ENCODE peak calls at places on chromosomes 3 and 15, in seven cellular contexts. L, H, N, A, P, Y and V are unnamed samples.

GRCh38 chr3:195209836-195210551 is 61.0 kb downstream of the XXYLT1 start:
- DNase-seq in L (no peak), H (no peak), N (peak; percentile 80), A (no peak), P (no peak), Y (no peak), V (no peak)

GRCh38 chr3:25107918-25108617 is 320.0 kb upstream of the RARB start:
- DNase-seq in L (no peak), H (no peak), N (no peak), A (no peak), P (no peak), Y (no peak), V (no peak)

GRCh38 chr3:117238805-117239204 is 529.2 kb downstream of the TUSC7 start:
- DNase-seq in L (no peak), H (no peak), N (no peak), A (no peak), P (no peak), Y (no peak), V (no peak)

GRCh38 chr3:18007980-18008379 is 265.5 kb upstream of the TBC1D5 start:
- DNase-seq in L (no peak), H (no peak), N (no peak), A (no peak), P (no peak), Y (no peak), V (no peak)

GRCh38 chr3:194306109-194306686 is 44.9 kb downstream of the CPN2 start:
- DNase-seq in L (peak; percentile 32), H (no peak), N (peak; percentile 58), A (no peak), P (no peak), Y (peak; percentile 76), V (no peak)

GRCh38 chr15:29812384-29812694 is 9.9 kb downstream of the TJP1 start:
- DNase-seq in L (no peak), H (no peak), N (no peak), A (no peak), P (no peak), Y (no peak), V (no peak)

GRCh38 chr3:174477491-174477890 is 381.6 kb upstream of the NAALADL2 start:
- DNase-seq in L (no peak), H (no peak), N (no peak), A (no peak), P (no peak), Y (no peak), V (no peak)

GRCh38 chr3:191388823-191389222 is 58.5 kb upstream of the UTS2B start:
- DNase-seq in L (no peak), H (no peak), N (no peak), A (no peak), P (no peak), Y (no peak), V (no peak)

GRCh38 chr15:96462768-96463167 is 132.3 kb downstream of the NR2F2 start:
- DNase-seq in L (no peak), H (no peak), N (no peak), A (no peak), P (no peak), Y (no peak), V (no peak)

GRCh38 chr3:139122612-139123011 is 77.9 kb upstream of the PRR23C start:
- DNase-seq in L (no peak), H (no peak), N (no peak), A (no peak), P (no peak), Y (no peak), V (no peak)

GRCh38 chr3:172713316-172713715 is 2.4 kb upstream of the NCEH1 start:
- DNase-seq in L (no peak), H (no peak), N (no peak), A (no peak), P (no peak), Y (no peak), V (no peak)

GRCh38 chr3:128804817-128805166 is 74.6 kb upstream of the ACAD9 start:
- DNase-seq in L (no peak), H (no peak), N (no peak), A (no peak), P (no peak), Y (no peak), V (no peak)

GRCh38 chr3:126551839-126552687 is 6.7 kb downstream of the C3orf22 start:
- DNase-seq in L (no peak), H (no peak), N (peak; percentile 23), A (no peak), P (no peak), Y (no peak), V (no peak)

GRCh38 chr15:60000113-60000823 is 3.8 kb upstream of the FOXB1 start:
- DNase-seq in L (peak; percentile 16), H (no peak), N (no peak), A (no peak), P (no peak), Y (no peak), V (no peak)

GRCh38 chr3:100506355-100506754 is 13.9 kb downstream of the TMEM45A start:
- DNase-seq in L (no peak), H (no peak), N (no peak), A (no peak), P (no peak), Y (peak; percentile 51), V (no peak)

GRCh38 chr3:160564949-160565441 is 376 bp downstream of the KPNA4 start:
- DNase-seq in L (no peak), H (no peak), N (no peak), A (no peak), P (no peak), Y (no peak), V (no peak)

GRCh38 chr3:14210843-14211594 is 32.4 kb downstream of the LSM3 start:
- DNase-seq in L (no peak), H (no peak), N (no peak), A (no peak), P (no peak), Y (no peak), V (no peak)

GRCh38 chr3:194089357-194090177 is 46.4 kb upstream of the HES1 start:
- DNase-seq in L (no peak), H (peak; percentile 42), N (peak; percentile 33), A (no peak), P (no peak), Y (peak; percentile 100), V (no peak)